ENCODE peak calls at places on chromosomes 13 and 19, in five cellular contexts. L, T, F, A and V are unnamed samples.

GRCh38 chr19:43901395-43902390 is 33.4 kb downstream of the ZNF45 start:
- DNase-seq in T (peak; percentile 90), L (peak; percentile 4), F (peak; percentile 57), A (peak; percentile 91), V (peak; percentile 89)

GRCh38 chr13:47334173-47334572 is 437.3 kb upstream of the HTR2A start:
- DNase-seq in A (no peak), L (no peak), T (no peak), F (no peak), V (peak; percentile 98)

GRCh38 chr19:4157164-4157563 is 3.7 kb downstream of the CREB3L3 start:
- DNase-seq in L (no peak), T (no peak), F (no peak), A (no peak), V (no peak)

GRCh38 chr19:2540251-2540645 is 64.3 kb downstream of the GADD45B start:
- DNase-seq in F (no peak), A (no peak), L (no peak), T (no peak), V (no peak)

GRCh38 chr13:101751488-101751887 is 299.0 kb downstream of the ITGBL1 start:
- DNase-seq in T (peak; percentile 57), L (no peak), F (no peak), A (no peak), V (peak; percentile 70)

GRCh38 chr13:105805866-105806265 is 729.6 kb downstream of the EFNB2 start:
- DNase-seq in T (no peak), F (no peak), L (no peak), A (no peak), V (no peak)

GRCh38 chr19:39053276-39054090 is 21.1 kb upstream of the FBXO27 start:
- DNase-seq in F (no peak), L (no peak), A (no peak), T (no peak), V (no peak)

GRCh38 chr13:51291341-51291740 is 48.1 kb upstream of the SERPINE3 start:
- DNase-seq in F (no peak), T (no peak), L (no peak), A (no peak), V (no peak)

GRCh38 chr13:26548251-26548765 is 9.2 kb upstream of the WASF3 start:
- DNase-seq in A (no peak), F (no peak), T (no peak), L (no peak), V (no peak)

GRCh38 chr13:52399708-52400107 is 6.3 kb downstream of the THSD1 start:
- DNase-seq in A (no peak), F (no peak), T (no peak), L (no peak), V (no peak)

GRCh38 chr13:110546933-110547332 is 14.6 kb downstream of the RAB20 start:
- DNase-seq in L (peak; percentile 28), T (no peak), A (peak; percentile 89), F (no peak), V (peak; percentile 97)

GRCh38 chr19:47471733-47472457 is at the start of gene SLC8A2:
- DNase-seq in L (no peak), T (peak; percentile 95), A (peak; percentile 73), F (no peak), V (peak; percentile 77)

GRCh38 chr13:47066261-47066660 is 169.4 kb upstream of the HTR2A start:
- DNase-seq in L (no peak), A (no peak), F (no peak), T (no peak), V (peak; percentile 45)

GRCh38 chr13:37735293-37735692 is 134.3 kb downstream of the TRPC4 start:
- DNase-seq in L (no peak), F (no peak), T (no peak), A (no peak), V (no peak)

GRCh38 chr13:70173236-70173959 is 65.1 kb upstream of the KLHL1 start:
- DNase-seq in F (no peak), L (no peak), T (no peak), A (no peak), V (peak; percentile 8)

GRCh38 chr13:52696566-52696965 is 43.1 kb downstream of the CNMD start:
- DNase-seq in T (no peak), F (no peak), L (no peak), A (no peak), V (no peak)

GRCh38 chr13:34216251-34216650 is 398.3 kb downstream of the RFC3 start:
- DNase-seq in T (no peak), L (no peak), A (no peak), F (no peak), V (no peak)

GRCh38 chr13:47433461-47434005 is 536.7 kb upstream of the HTR2A start:
- DNase-seq in F (no peak), A (no peak), L (no peak), T (no peak), V (peak; percentile 51)

GRCh38 chr13:33355470-33355869 is 69.9 kb upstream of the STARD13 start:
- DNase-seq in L (no peak), F (no peak), A (no peak), T (no peak), V (no peak)

GRCh38 chr13:54210397-54211050 is 1181.9 kb downstream of the OLFM4 start:
- DNase-seq in L (no peak), F (no peak), A (no peak), T (no peak), V (no peak)

GRCh38 chr13:98143157-98143553 is 261 bp downstream of the FARP1 start:
- DNase-seq in F (no peak), A (peak; percentile 38), T (peak; percentile 86), L (no peak), V (no peak)

GRCh38 chr19:16527971-16528521 is 14.2 kb downstream of the CHERP start:
- DNase-seq in L (no peak), T (peak; percentile 20), A (no peak), F (no peak), V (no peak)

GRCh38 chr13:105597573-105597972 is 937.9 kb downstream of the EFNB2 start:
- DNase-seq in F (no peak), L (no peak), T (no peak), A (no peak), V (no peak)

GRCh38 chr13:75180805-75181455 is 301.0 kb downstream of the TBC1D4 start:
- DNase-seq in T (no peak), L (no peak), F (no peak), A (no peak), V (peak; percentile 37)

GRCh38 chr19:6632002-6632621 is 37.8 kb downstream of the TNFSF14 start:
- DNase-seq in F (peak; percentile 52), T (peak; percentile 83), A (peak; percentile 86), L (peak; percentile 13), V (peak; percentile 74)

GRCh38 chr19:16660763-16661479 is at the start of gene TMEM38A:
- DNase-seq in T (peak; percentile 63), L (no peak), F (no peak), A (peak; percentile 23), V (no peak)

GRCh38 chr19:17616961-17617806 is 61.7 kb downstream of the COLGALT1 start:
- DNase-seq in F (no peak), L (no peak), T (no peak), A (no peak), V (no peak)

GRCh38 chr19:35155981-35156672 is 1.6 kb downstream of the FXYD5 start:
- DNase-seq in F (no peak), L (no peak), T (no peak), A (no peak), V (no peak)
- H3K4me3 ChIP-seq in F (no peak overlapping the region), L (peak overlapping the region; percentile 45), T (no peak overlapping the region), A (peak overlapping the region; percentile 66), V (no peak overlapping the region)

GRCh38 chr19:46347572-46347883 is 641 bp downstream of the PPP5C start:
- DNase-seq in A (no peak), L (no peak), F (no peak), T (no peak), V (no peak)
- H3K4me3 ChIP-seq in A (peak overlapping the region; percentile 93), L (peak overlapping the region; percentile 89), F (peak overlapping the region; percentile 83), T (peak overlapping the region; percentile 80), V (peak overlapping the region; percentile 92)

GRCh38 chr13:91632071-91632470 is 233.7 kb downstream of the GPC5 start:
- DNase-seq in T (no peak), F (no peak), A (no peak), L (no peak), V (no peak)
- H3K4me3 ChIP-seq in T (no peak overlapping the region), F (no peak overlapping the region), A (no peak overlapping the region), L (no peak overlapping the region), V (no peak overlapping the region)

GRCh38 chr13:85347251-85347650 is 452.0 kb downstream of the SLITRK6 start:
- DNase-seq in F (no peak), T (no peak), A (no peak), L (no peak), V (peak; percentile 85)
- H3K4me3 ChIP-seq in F (no peak overlapping the region), T (no peak overlapping the region), A (no peak overlapping the region), L (no peak overlapping the region), V (no peak overlapping the region)

DNA sequence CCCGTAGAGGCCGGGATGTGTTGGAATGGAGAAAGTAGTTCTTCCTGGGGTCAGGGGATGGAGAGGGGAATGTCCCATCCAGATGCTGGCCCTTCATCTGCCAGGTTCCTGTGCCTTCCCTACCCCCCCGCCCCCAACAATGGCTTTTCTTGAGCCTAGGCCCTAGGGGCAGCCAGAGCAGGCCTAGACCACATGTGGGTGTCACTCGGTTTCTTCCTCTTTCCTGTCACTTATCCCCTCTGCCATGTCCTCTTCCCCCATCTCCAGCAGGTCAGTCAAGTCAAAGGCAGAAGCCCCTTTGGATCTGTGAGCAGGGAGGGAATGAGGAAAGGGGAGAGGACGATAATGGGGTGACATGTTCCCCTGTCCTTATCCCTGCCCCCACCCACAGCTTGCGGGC is 36.4 kb downstream of the LYL1 start:
- DNase-seq in L (no peak), F (no peak), A (no peak), T (no peak), V (no peak)
- H3K4me3 ChIP-seq in L (no peak overlapping the region), F (no peak overlapping the region), A (no peak overlapping the region), T (no peak overlapping the region), V (no peak overlapping the region)

GRCh38 chr19:41323430-41324125 is 13.6 kb downstream of the CCDC97 start:
- DNase-seq in A (no peak), T (no peak), F (no peak), L (no peak), V (peak; percentile 99)
- H3K4me3 ChIP-seq in A (no peak overlapping the region), T (no peak overlapping the region), F (no peak overlapping the region), L (no peak overlapping the region), V (no peak overlapping the region)